ENCODE peak calls at places on chromosome 16, in four cellular contexts. K is adrenal gland; L is CD4-positive, alpha-beta memory T cell; W is GOT3. R is an unnamed sample.

GRCh38 chr16:9155876-9156275 is 64.4 kb downstream of the HAPSTR1 start:
- DNase-seq in W (no peak), K (no peak), L (no peak), R (no peak)

GRCh38 chr16:71945616-71946015 is 50.3 kb downstream of the IST1 start:
- DNase-seq in K (no peak), W (no peak), L (no peak), R (no peak)

GRCh38 chr16:84854759-84855158 is 35.0 kb downstream of the CRISPLD2 start:
- DNase-seq in L (no peak), K (no peak), W (no peak), R (no peak)

GRCh38 chr16:53737563-53737962 is 33.6 kb downstream of the FTO start:
- DNase-seq in W (no peak), L (no peak), K (no peak), R (no peak)

GRCh38 chr16:30896203-30896889 is at the start of gene CTF1:
- DNase-seq in K (peak), L (no peak), W (no peak), R (no peak)

GRCh38 chr16:68059804-68060203 is 25.4 kb upstream of the NFATC3 start:
- DNase-seq in L (no peak), K (no peak), W (no peak), R (no peak)

GRCh38 chr16:74558873-74559272 is 48.0 kb downstream of the GLG1 start:
- DNase-seq in L (no peak), W (no peak), K (no peak), R (no peak)

GRCh38 chr16:4688674-4689045 is 4.7 kb upstream of the NUDT16L1 start:
- DNase-seq in K (no peak), W (no peak), L (no peak), R (no peak)

GRCh38 chr16:30677931-30678585 is 19.8 kb downstream of the FBRS start:
- DNase-seq in L (no peak), K (no peak), W (no peak), R (no peak)

GRCh38 chr16:27642753-27643152 is 92.8 kb downstream of the KATNIP start:
- DNase-seq in W (no peak), L (peak), K (no peak), R (no peak)

GRCh38 chr16:8572063-8572918 is 18.0 kb downstream of the TMEM114 start:
- DNase-seq in L (no peak), K (no peak), W (no peak), R (no peak)

GRCh38 chr16:12538667-12539081 is 265.0 kb downstream of the CPPED1 start:
- DNase-seq in L (no peak), W (no peak), K (no peak), R (no peak)

GRCh38 chr16:46822270-46822669 is 8.7 kb downstream of the C16orf87 start:
- DNase-seq in W (no peak), L (no peak), K (no peak), R (no peak)

GRCh38 chr16:12819126-12820117 is 15.7 kb upstream of the CPPED1 start:
- DNase-seq in W (peak), K (peak), L (peak), R (no peak)

GRCh38 chr16:82031116-82032084 is 3.7 kb upstream of the HSD17B2 start:
- DNase-seq in K (peak), W (no peak), L (no peak), R (no peak)

GRCh38 chr16:70151391-70151790 is 22.2 kb upstream of the CLEC18C start:
- DNase-seq in L (no peak), W (no peak), K (no peak), R (no peak)

GRCh38 chr16:35492225-35492624 is 2032.8 kb downstream of the TP53TG3F start:
- DNase-seq in K (no peak), W (no peak), L (no peak), R (no peak)

GRCh38 chr16:27544671-27545070 is 5.0 kb downstream of the GTF3C1 start:
- DNase-seq in W (no peak), K (peak), L (no peak), R (no peak)

GRCh38 chr16:46929378-46930332 is 43.8 kb downstream of the DNAJA2 start:
- DNase-seq in K (peak), W (peak), L (peak), R (no peak)

GRCh38 chr16:57245472-57246113 is 534 bp downstream of the ARL2BP start:
- DNase-seq in W (no peak), K (no peak), L (peak), R (no peak)

GRCh38 chr16:85195884-85196816 is 83.9 kb upstream of the CIBAR2 start:
- DNase-seq in L (no peak), K (peak), W (no peak), R (no peak)

GRCh38 chr16:554640-555413 is 5.4 kb upstream of the PRR35 start:
- DNase-seq in K (peak), L (no peak), W (peak), R (no peak)

GRCh38 chr16:11129378-11129781 is 126.6 kb downstream of the SOCS1 start:
- DNase-seq in K (no peak), W (no peak), L (no peak), R (no peak)

GRCh38 chr16:70686376-70687171 is 721 bp upstream of the MTSS2 start:
- DNase-seq in L (no peak), K (no peak), W (no peak), R (no peak)

GRCh38 chr16:55913717-55914116 is 38.5 kb upstream of the CES5A start:
- DNase-seq in L (no peak), K (no peak), W (no peak), R (no peak)

GRCh38 chr16:50332599-50332998 is 36.2 kb downstream of the BRD7 start:
- DNase-seq in W (no peak), K (no peak), L (no peak), R (no peak)

GRCh38 chr16:57699899-57700298 is 5.3 kb downstream of the DRC7 start:
- DNase-seq in W (no peak), L (no peak), K (no peak), R (no peak)

GRCh38 chr16:23469814-23470213 is 16.8 kb upstream of the COG7 start:
- DNase-seq in L (no peak), K (peak), W (no peak), R (no peak)

GRCh38 chr16:66988197-66988788 is at the start of gene CES4A:
- DNase-seq in W (no peak), K (peak), L (no peak), R (no peak)

GRCh38 chr16:87000007-87000406 is 317.2 kb downstream of the C16orf95 start:
- DNase-seq in K (no peak), L (no peak), W (no peak), R (no peak)

GRCh38 chr16:74101390-74101789 is 195.2 kb upstream of the PSMD7 start:
- DNase-seq in K (no peak), W (no peak), L (no peak), R (no peak)

GRCh38 chr16:66254751-66255150 is 111.7 kb upstream of the CDH5 start:
- DNase-seq in W (no peak), L (no peak), K (no peak), R (no peak)

GRCh38 chr16:22927306-22927705 is 113.3 kb downstream of the HS3ST2 start:
- DNase-seq in L (no peak), W (no peak), K (no peak), R (no peak)

GRCh38 chr16:53872248-53873221 is 168.6 kb downstream of the FTO start:
- DNase-seq in W (no peak), K (no peak), L (no peak), R (no peak)

GRCh38 chr16:56388209-56388608 is 37.1 kb downstream of the AMFR start:
- DNase-seq in K (no peak), L (no peak), W (no peak), R (no peak)

R was measured in thoracic aorta.